ENCODE peak calls at places on chromosomes 1 and 21, in nine cellular contexts. O is heart right ventricle, I is GM20000, B is cardiac muscle cell, D is foreskin fibroblast, V is A549, J is AG04450, N is left ventricle myocardium inferior, T is mucosa of descending colon. W is an unnamed sample.

GRCh38 chr1:246037832-246038231 is 469.2 kb downstream of the SMYD3 start:
- DNase-seq in O (no peak), I (no peak), B (no peak), D (no peak), V (no peak), J (no peak), N (no peak), T (no peak), W (no peak)

GRCh38 chr21:42609806-42610205 is 43.6 kb upstream of the PDE9A start:
- DNase-seq in O (no peak), I (no peak), B (no peak), D (no peak), V (no peak), J (no peak), N (no peak), T (no peak), W (no peak)

GRCh38 chr1:5708266-5708978 is 283.8 kb downstream of the NPHP4 start:
- DNase-seq in O (no peak), I (no peak), B (no peak), D (no peak), V (no peak), J (no peak), N (no peak), T (no peak), W (no peak)

GRCh38 chr21:39181205-39181818 is 1.9 kb downstream of the PSMG1 start:
- DNase-seq in O (no peak), I (no peak), B (no peak), D (no peak), V (no peak), J (no peak), N (no peak), T (no peak), W (no peak)

GRCh38 chr21:25913488-25913887 is 178.7 kb downstream of the GABPA start:
- DNase-seq in O (no peak), I (no peak), B (peak), D (no peak), V (no peak), J (no peak), N (no peak), T (no peak), W (no peak)

GRCh38 chr21:16563795-16564194 is 834.0 kb downstream of the USP25 start:
- DNase-seq in O (no peak), I (no peak), B (peak), D (peak), V (peak), J (no peak), N (no peak), T (no peak), W (no peak)

GRCh38 chr1:226875641-226876295 is 5.4 kb downstream of the PSEN2 start:
- DNase-seq in O (no peak), I (no peak), B (peak), D (peak), V (peak), J (no peak), N (no peak), T (peak), W (no peak)

GRCh38 chr1:88768816-88769215 is 84.7 kb downstream of the PKN2 start:
- DNase-seq in O (no peak), I (no peak), B (no peak), D (no peak), V (no peak), J (no peak), N (no peak), T (no peak), W (no peak)

GRCh38 chr1:118360817-118361216 is 175.8 kb upstream of the SPAG17 start:
- DNase-seq in O (no peak), I (no peak), B (peak), D (peak), V (no peak), J (no peak), N (no peak), T (no peak), W (no peak)

GRCh38 chr1:110643886-110644285 is 30.9 kb downstream of the KCNA3 start:
- DNase-seq in O (no peak), I (no peak), B (no peak), D (no peak), V (no peak), J (no peak), N (no peak), T (no peak), W (no peak)

GRCh38 chr1:25217598-25218232 is 14.6 kb downstream of the SYF2 start:
- DNase-seq in O (no peak), I (no peak), B (no peak), D (no peak), V (no peak), J (no peak), N (no peak), T (no peak), W (no peak)

GRCh38 chr1:193260925-193261324 is 74.5 kb upstream of the B3GALT2 start:
- DNase-seq in O (no peak), I (no peak), B (peak), D (no peak), V (no peak), J (no peak), N (no peak), T (no peak), W (no peak)

GRCh38 chr1:110150330-110151174 is at the start of gene SLC6A17:
- DNase-seq in O (no peak), I (no peak), B (peak), D (peak), V (peak), J (no peak), N (no peak), T (no peak), W (peak)

GRCh38 chr1:165152109-165152508 is 204.4 kb downstream of the LMX1A start:
- DNase-seq in O (no peak), I (no peak), B (no peak), D (no peak), V (no peak), J (no peak), N (no peak), T (no peak), W (no peak)

GRCh38 chr1:50430010-50430405 is 6.8 kb upstream of the DMRTA2 start:
- DNase-seq in O (no peak), I (no peak), B (no peak), D (no peak), V (no peak), J (no peak), N (no peak), T (no peak), W (no peak)

GRCh38 chr1:161021168-161021958 is 411 bp upstream of the F11R start:
- DNase-seq in O (peak), I (peak), B (peak), D (peak), V (peak), J (no peak), N (peak), T (peak), W (peak)

GRCh38 chr21:45534591-45535331 is 7.5 kb downstream of the SLC19A1 start:
- DNase-seq in O (peak), I (no peak), B (peak), D (no peak), V (no peak), J (no peak), N (peak), T (peak), W (peak)

GRCh38 chr1:92965003-92965402 is 3.7 kb upstream of the DIPK1A start:
- DNase-seq in O (no peak), I (no peak), B (no peak), D (no peak), V (no peak), J (no peak), N (no peak), T (no peak), W (no peak)

GRCh38 chr1:26822737-26823395 is 3.6 kb upstream of the ZDHHC18 start:
- DNase-seq in O (no peak), I (no peak), B (no peak), D (no peak), V (no peak), J (no peak), N (no peak), T (no peak), W (no peak)

GRCh38 chr1:32349211-32349708 is 13.0 kb downstream of the FAM229A start:
- DNase-seq in O (peak), I (no peak), B (peak), D (peak), V (no peak), J (peak), N (peak), T (no peak), W (no peak)

GRCh38 chr1:247576514-247576913 is 11.6 kb upstream of the OR2G2 start:
- DNase-seq in O (no peak), I (peak), B (no peak), D (no peak), V (no peak), J (no peak), N (no peak), T (no peak), W (no peak)
- TF ChIP-seq CTCF in O (no peak), I (peak), B (peak), D (no peak), V (no peak), J (no peak), N (peak), T (no peak), W (peak)

DNA sequence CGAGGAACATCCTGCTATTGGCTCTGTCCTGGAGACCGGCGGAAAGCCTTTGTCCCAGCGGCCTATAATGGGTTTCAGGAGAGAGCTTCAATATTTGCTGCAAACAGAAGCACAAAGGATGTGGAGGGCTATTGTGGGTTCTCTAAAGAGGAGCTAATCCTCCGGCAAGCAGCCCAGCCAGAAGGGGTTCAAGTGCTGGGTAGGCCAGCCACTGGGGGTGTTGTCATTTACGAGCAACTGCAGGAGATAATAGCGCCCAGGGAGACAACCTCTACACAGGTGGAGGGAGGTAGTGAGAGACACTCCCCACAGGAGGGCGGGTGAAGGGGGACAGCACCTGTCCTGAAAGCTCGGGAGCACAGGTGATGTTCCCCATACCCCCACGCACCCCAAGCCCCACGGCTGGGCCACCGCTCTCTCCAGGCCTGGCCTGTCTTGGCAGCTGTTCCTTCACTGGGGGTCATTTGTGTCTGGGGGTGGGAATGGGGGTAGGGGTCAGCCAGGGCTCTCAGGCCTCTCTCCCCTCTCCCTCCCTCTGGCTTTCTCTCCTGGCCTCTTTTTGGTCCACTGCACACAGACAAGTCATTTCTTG is 21.9 kb upstream of the SLC26A9 start:
- DNase-seq in O (no peak), I (no peak), B (no peak), D (no peak), V (no peak), J (no peak), N (no peak), T (no peak), W (no peak)
- TF ChIP-seq CTCF in O (no peak), I (no peak), B (no peak), D (no peak), V (no peak), J (no peak), N (no peak), T (no peak), W (no peak)

GRCh38 chr1:67491280-67491679 is 61.1 kb upstream of the SERBP1 start:
- DNase-seq in O (no peak), I (no peak), B (no peak), D (no peak), V (no peak), J (no peak), N (no peak), T (no peak), W (no peak)

GRCh38 chr1:67484492-67484891 is 54.3 kb upstream of the SERBP1 start:
- DNase-seq in O (peak), I (no peak), B (peak), D (no peak), V (no peak), J (no peak), N (no peak), T (no peak), W (no peak)

GRCh38 chr1:67485046-67485811 is 55.0 kb upstream of the SERBP1 start:
- DNase-seq in O (no peak), I (no peak), B (no peak), D (peak), V (no peak), J (no peak), N (no peak), T (no peak), W (no peak)

GRCh38 chr1:67493148-67493547 is 62.9 kb upstream of the SERBP1 start:
- DNase-seq in O (no peak), I (no peak), B (no peak), D (no peak), V (no peak), J (no peak), N (no peak), T (no peak), W (no peak)

DNA sequence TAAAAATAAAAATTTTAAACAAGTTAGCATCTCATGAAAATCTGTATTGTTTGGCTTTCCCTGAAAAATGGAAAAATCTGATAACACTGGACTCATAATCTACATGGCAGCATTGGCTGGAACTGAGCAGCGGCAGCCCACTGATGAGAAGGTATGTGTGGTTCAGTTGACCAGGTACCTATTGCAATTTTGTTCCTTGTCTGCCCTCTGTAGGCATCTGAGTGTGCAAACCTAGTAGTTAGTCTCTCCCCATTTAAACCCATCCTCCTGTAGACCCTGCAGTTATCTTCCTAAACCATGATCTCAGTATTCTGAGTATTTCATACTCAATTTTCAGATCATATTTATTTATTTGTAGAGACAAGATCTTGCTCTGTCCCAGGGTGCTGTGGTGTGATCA is 59.4 kb upstream of the SERBP1 start:
- DNase-seq in O (peak), I (peak), B (peak), D (peak), V (no peak), J (no peak), N (no peak), T (no peak), W (no peak)
- TF ChIP-seq CTCF in O (peak), I (no peak), B (peak), D (no peak), V (no peak), J (peak), N (peak), T (no peak), W (no peak)

DNA sequence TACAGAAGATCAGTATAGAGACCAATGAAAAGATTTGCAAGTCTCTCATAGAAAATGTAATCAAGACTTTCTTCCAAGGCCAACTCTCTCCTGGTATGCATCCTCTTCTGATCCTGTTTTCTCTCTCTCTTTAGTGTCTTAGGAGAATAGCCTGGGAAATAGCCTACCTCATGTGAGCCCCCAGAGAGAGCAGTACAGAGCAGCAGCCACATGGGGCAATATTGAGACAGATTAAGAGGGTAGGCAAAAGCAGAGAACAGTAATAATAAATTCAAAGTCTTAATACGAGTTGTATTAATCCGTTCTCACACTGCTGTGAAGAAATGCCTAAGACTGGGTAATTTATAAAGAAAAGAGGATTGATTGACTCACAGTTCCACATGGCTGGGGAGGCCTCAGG is 61.4 kb downstream of the RNASEL start:
- DNase-seq in O (no peak), I (no peak), B (no peak), D (no peak), V (no peak), J (no peak), N (no peak), T (no peak), W (no peak)
- TF ChIP-seq CTCF in O (no peak), I (no peak), B (no peak), D (no peak), V (no peak), J (no peak), N (no peak), T (no peak), W (no peak)

GRCh38 chr1:52367272-52367671 is 1.3 kb upstream of the CC2D1B start:
- DNase-seq in O (no peak), I (no peak), B (no peak), D (no peak), V (no peak), J (no peak), N (no peak), T (no peak), W (no peak)

GRCh38 chr1:52365746-52366516 is at the start of gene CC2D1B:
- DNase-seq in O (peak), I (peak), B (peak), D (peak), V (peak), J (peak), N (peak), T (peak), W (peak)

GRCh38 chr1:52366517-52366827 is 467 bp upstream of the CC2D1B start:
- DNase-seq in O (no peak), I (no peak), B (no peak), D (no peak), V (no peak), J (no peak), N (no peak), T (no peak), W (no peak)

GRCh38 chr1:52365091-52365745 is 787 bp downstream of the CC2D1B start:
- DNase-seq in O (peak), I (no peak), B (peak), D (peak), V (peak), J (no peak), N (peak), T (peak), W (peak)

GRCh38 chr1:52364235-52364839 is 1.7 kb downstream of the CC2D1B start:
- DNase-seq in O (no peak), I (no peak), B (no peak), D (no peak), V (no peak), J (no peak), N (no peak), T (peak), W (no peak)
- TF ChIP-seq CTCF in O (no peak), I (no peak), B (no peak), D (no peak), V (no peak), J (no peak), N (no peak), T (no peak), W (no peak)

GRCh38 chr1:8598060-8598724 is 219.2 kb downstream of the RERE start:
- DNase-seq in O (peak), I (no peak), B (peak), D (peak), V (no peak), J (no peak), N (peak), T (peak), W (peak)
- TF ChIP-seq CTCF in O (peak), I (no peak), B (peak), D (peak), V (no peak), J (peak), N (peak), T (no peak), W (no peak)

GRCh38 chr1:21596628-21597027 is 72.5 kb downstream of the RAP1GAP start:
- DNase-seq in O (no peak), I (no peak), B (no peak), D (no peak), V (no peak), J (no peak), N (no peak), T (no peak), W (no peak)

GRCh38 chr1:21594495-21594894 is 74.7 kb downstream of the RAP1GAP start:
- DNase-seq in O (no peak), I (no peak), B (no peak), D (peak), V (no peak), J (no peak), N (no peak), T (no peak), W (no peak)

GRCh38 chr1:21593231-21593630 is 75.9 kb downstream of the RAP1GAP start:
- DNase-seq in O (no peak), I (no peak), B (no peak), D (no peak), V (no peak), J (no peak), N (no peak), T (no peak), W (no peak)

GRCh38 chr1:21596179-21596578 is 73.0 kb downstream of the RAP1GAP start:
- DNase-seq in O (no peak), I (no peak), B (no peak), D (no peak), V (no peak), J (no peak), N (no peak), T (no peak), W (no peak)

DNA sequence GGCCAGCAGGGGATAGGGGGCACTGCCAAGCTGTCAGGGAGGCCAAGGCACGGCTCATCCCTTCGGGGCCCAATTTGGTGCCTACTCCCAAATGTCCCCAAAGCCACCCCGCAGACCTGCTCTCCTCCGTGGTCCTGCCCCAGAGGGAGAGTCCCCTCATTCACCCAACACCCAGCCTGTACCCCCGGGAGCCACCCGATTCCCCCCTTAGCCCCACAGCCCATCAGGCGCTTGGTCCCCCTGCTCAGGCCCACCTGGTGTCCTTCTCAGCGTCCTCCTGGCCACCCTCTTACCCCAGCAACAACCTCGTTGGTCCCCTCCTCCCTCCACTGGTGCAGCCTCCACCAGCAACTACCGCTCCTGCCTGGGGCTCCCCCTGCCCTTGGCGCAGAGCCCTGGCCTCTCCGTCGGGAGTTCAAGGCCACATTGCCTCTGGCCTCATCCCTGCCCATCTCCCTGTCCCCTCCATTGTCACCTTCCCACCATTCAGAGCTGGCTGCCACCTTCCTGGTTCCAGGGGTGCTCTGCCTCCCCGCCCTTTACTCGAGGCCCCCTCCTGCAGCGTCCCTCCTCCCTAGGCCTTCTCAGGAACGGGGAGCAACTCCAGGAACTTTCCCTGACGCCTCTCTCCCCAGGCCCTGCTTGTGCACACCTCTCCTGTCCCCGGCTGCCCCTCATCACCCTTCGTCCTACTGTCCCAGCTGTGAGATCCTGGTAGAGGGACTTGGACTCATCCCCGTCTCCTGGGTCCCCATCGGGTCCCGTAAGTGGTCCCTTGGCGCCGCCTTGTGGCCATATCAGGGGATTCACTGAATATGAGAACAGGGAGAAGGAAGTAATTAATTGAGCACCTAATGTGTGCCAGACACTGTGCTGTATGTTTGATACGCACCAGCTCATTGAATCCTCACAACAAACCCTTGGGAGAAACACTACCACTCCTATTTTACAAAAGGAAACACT is 73.9 kb downstream of the RAP1GAP start:
- DNase-seq in O (peak), I (peak), B (peak), D (peak), V (peak), J (no peak), N (peak), T (peak), W (peak)
- TF ChIP-seq CTCF in O (peak), I (peak), B (peak), D (peak), V (peak), J (peak), N (peak), T (peak), W (peak)

DNA sequence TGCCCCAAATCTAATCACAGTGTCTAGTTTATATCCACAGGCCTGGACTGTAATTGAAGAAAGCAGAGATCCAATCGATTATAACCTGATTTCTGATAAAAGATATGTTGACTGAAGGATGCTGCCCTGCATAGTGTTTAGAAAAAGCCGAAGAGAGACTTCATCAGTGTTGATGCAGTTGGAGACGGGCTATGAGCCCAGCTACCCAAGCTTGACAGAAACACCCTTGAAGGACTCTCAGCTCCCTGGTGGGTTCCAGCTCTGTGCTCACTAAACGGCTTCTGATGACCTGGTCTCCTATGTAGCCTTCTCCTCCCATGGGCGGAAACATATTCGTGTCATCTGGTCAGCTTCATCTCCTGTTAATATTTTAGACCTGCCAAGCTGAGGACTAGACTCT is 10.2 kb downstream of the FAM89A start:
- DNase-seq in O (no peak), I (no peak), B (no peak), D (no peak), V (no peak), J (no peak), N (no peak), T (no peak), W (no peak)
- TF ChIP-seq CTCF in O (no peak), I (no peak), B (no peak), D (no peak), V (no peak), J (no peak), N (no peak), T (no peak), W (no peak)